ENCODE peak calls at places on chromosomes 7 and 10, in four cellular contexts. P is IMR-90, G is mesendoderm, A is H1. W is an unnamed sample.

GRCh38 chr7:97731736-97732370 is at the start of gene TAC1:
- DNase-seq in P (no peak), G (peak), A (no peak), W (peak)

GRCh38 chr10:91901784-91902677 is 7.3 kb downstream of the FGFBP3 start:
- DNase-seq in P (peak), G (peak), A (no peak), W (no peak)

GRCh38 chr10:2985729-2986232 is 81.6 kb upstream of the PFKP start:
- DNase-seq in P (peak), G (peak), A (peak), W (peak)

GRCh38 chr7:7324698-7325097 is 142.4 kb downstream of the C1GALT1 start:
- DNase-seq in P (no peak), G (no peak), A (no peak), W (no peak)

GRCh38 chr7:50308301-50309129 is 4.0 kb downstream of the IKZF1 start:
- DNase-seq in P (no peak), G (no peak), A (no peak), W (no peak)

GRCh38 chr7:3995187-3995586 is 686.9 kb upstream of the FOXK1 start:
- DNase-seq in P (no peak), G (peak), A (peak), W (peak)

GRCh38 chr10:70190581-70190980 is 20.3 kb upstream of the SAR1A start:
- DNase-seq in P (no peak), G (no peak), A (no peak), W (no peak)

GRCh38 chr10:43491855-43492254 is 54.9 kb downstream of the ZNF487 start:
- DNase-seq in P (no peak), G (no peak), A (no peak), W (no peak)

GRCh38 chr10:12638781-12639180 is 289.4 kb downstream of the CAMK1D start:
- DNase-seq in P (no peak), G (peak), A (peak), W (no peak)

GRCh38 chr7:28980504-28981281 is 22.6 kb upstream of the TRIL start:
- DNase-seq in P (peak), G (peak), A (no peak), W (no peak)

GRCh38 chr7:3733541-3734140 is 432.6 kb downstream of the SDK1 start:
- DNase-seq in P (peak), G (no peak), A (no peak), W (no peak)

GRCh38 chr7:132666076-132666775 is 90.0 kb upstream of the PLXNA4 start:
- DNase-seq in P (peak), G (no peak), A (no peak), W (no peak)

GRCh38 chr10:121544301-121544869 is 53.9 kb downstream of the FGFR2 start:
- DNase-seq in P (no peak), G (no peak), A (no peak), W (no peak)

GRCh38 chr10:133529576-133529946 is 2.4 kb downstream of the CYP2E1 start:
- DNase-seq in P (no peak), G (no peak), A (no peak), W (no peak)

GRCh38 chr10:111821876-111822275 is 361.7 kb downstream of the GPAM start:
- DNase-seq in P (no peak), G (no peak), A (no peak), W (no peak)

GRCh38 chr7:139799586-139799985 is 21.8 kb upstream of the HIPK2 start:
- DNase-seq in P (no peak), G (no peak), A (no peak), W (no peak)

GRCh38 chr10:69321037-69321715 is 42.9 kb downstream of the HK1 start:
- DNase-seq in P (no peak), G (no peak), A (no peak), W (no peak)

GRCh38 chr10:65891073-65891981 is 1034.5 kb upstream of the LRRTM3 start:
- DNase-seq in P (no peak), G (peak), A (no peak), W (no peak)
- H4K5ac ChIP-seq in P (no peak), G (no peak), A (no peak), W (no peak)

DNA sequence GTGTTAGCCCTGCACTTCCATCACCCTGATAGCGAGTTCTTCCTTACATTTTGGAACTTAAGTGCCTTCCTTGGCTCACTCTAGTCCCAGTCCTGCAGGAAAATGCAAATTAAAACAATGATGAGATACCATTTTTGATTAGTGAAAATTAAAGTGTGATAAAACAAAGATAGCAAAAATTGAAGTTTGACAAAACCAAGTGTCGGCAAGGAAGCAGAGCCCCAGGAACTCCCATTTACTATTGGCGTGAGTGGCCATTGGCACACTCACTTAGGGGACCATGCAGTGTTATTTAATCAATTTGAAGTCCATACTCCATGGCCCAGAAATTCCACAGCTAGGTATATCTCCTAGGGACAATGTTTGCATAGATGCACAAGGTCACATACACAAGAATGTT is 28.4 kb downstream of the LAMB4 start:
- DNase-seq in P (no peak), G (no peak), A (no peak), W (no peak)
- H4K5ac ChIP-seq in P (peak), G (no peak), A (no peak), W (no peak)

GRCh38 chr10:97456686-97457065 is 10.7 kb downstream of the ZDHHC16 start:
- DNase-seq in P (no peak), G (no peak), A (no peak), W (no peak)
- H4K5ac ChIP-seq in P (no peak), G (no peak), A (no peak), W (no peak)

GRCh38 chr7:95322396-95322795 is 1.9 kb downstream of the PON1 start:
- DNase-seq in P (no peak), G (no peak), A (no peak), W (no peak)

GRCh38 chr7:95324396-95324795 is at the start of gene PON1:
- DNase-seq in P (no peak), G (no peak), A (no peak), W (peak)

GRCh38 chr7:95322874-95323273 is 1.5 kb downstream of the PON1 start:
- DNase-seq in P (no peak), G (no peak), A (no peak), W (no peak)

GRCh38 chr7:95321720-95322119 is 2.6 kb downstream of the PON1 start:
- DNase-seq in P (no peak), G (no peak), A (no peak), W (no peak)

GRCh38 chr7:95323410-95324129 is 762 bp downstream of the PON1 start:
- DNase-seq in P (no peak), G (no peak), A (no peak), W (no peak)
- H4K5ac ChIP-seq in P (no peak), G (no peak), A (no peak), W (no peak)

GRCh38 chr7:47999413-47999812 is 20.0 kb upstream of the HUS1 start:
- DNase-seq in P (no peak), G (no peak), A (no peak), W (no peak)
- H4K5ac ChIP-seq in P (no peak), G (no peak), A (no peak), W (no peak)

GRCh38 chr7:108836246-108836645 is 266.6 kb downstream of the DNAJB9 start:
- DNase-seq in P (no peak), G (no peak), A (no peak), W (no peak)
- H4K5ac ChIP-seq in P (no peak), G (no peak), A (no peak), W (no peak)

GRCh38 chr7:42597296-42597695 is 314.6 kb downstream of the C7orf25 start:
- DNase-seq in P (no peak), G (no peak), A (no peak), W (no peak)
- H4K5ac ChIP-seq in P (no peak), G (no peak), A (no peak), W (no peak)

DNA sequence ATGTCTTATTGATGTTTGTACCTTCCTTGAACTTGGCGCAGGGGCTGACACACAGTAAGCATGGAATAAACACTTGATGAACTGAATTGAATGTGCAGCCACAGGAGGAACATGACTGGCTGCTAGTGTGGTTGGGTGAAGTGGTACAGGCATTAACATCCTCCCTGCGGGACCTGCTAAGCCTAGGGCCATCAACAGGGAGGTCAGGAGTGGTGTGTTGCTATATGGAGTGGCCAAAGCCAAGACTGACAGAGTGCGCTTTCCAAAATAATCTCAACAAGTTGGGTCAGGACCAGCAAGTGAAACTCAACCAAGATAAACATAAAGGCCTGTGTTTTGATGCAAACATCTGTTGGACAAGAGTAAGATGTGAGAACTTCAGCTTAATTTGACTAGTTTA is 97.6 kb downstream of the WDFY4 start:
- DNase-seq in P (no peak), G (no peak), A (no peak), W (no peak)
- H4K5ac ChIP-seq in P (no peak), G (no peak), A (no peak), W (no peak)

GRCh38 chr7:121301441-121302213 is 27.2 kb upstream of the WNT16 start:
- DNase-seq in P (peak), G (no peak), A (no peak), W (no peak)

GRCh38 chr7:121304259-121304658 is 24.5 kb upstream of the WNT16 start:
- DNase-seq in P (peak), G (no peak), A (no peak), W (no peak)

GRCh38 chr7:121302214-121302745 is 26.5 kb upstream of the WNT16 start:
- DNase-seq in P (peak), G (no peak), A (no peak), W (no peak)

GRCh38 chr7:121305109-121305508 is 23.7 kb upstream of the WNT16 start:
- DNase-seq in P (peak), G (peak), A (no peak), W (no peak)

GRCh38 chr7:121303422-121304171 is 25.2 kb upstream of the WNT16 start:
- DNase-seq in P (no peak), G (peak), A (no peak), W (peak)
- H4K5ac ChIP-seq in P (peak), G (no peak), A (no peak), W (no peak)

W was measured in H9.